ENCODE peak calls at places on chromosomes 4 and X, in six cellular contexts. N is transverse colon, Z is RWPE1, P is nephron progenitor cell, F is coronary artery, U is natural killer cell. O is an unnamed sample.

GRCh38 chr4:37684154-37684553 is 2.0 kb downstream of the RELL1 start:
- DNase-seq in F (no peak), N (no peak), U (no peak), Z (no peak), P (no peak), O (no peak)

GRCh38 chr4:24428850-24429249 is 155.5 kb downstream of the DHX15 start:
- DNase-seq in U (no peak), F (no peak), Z (no peak), N (no peak), P (no peak), O (no peak)

GRCh38 chr4:140937866-140938265 is 181.7 kb upstream of the TBC1D9 start:
- DNase-seq in N (no peak), Z (no peak), U (no peak), P (no peak), F (no peak), O (no peak)

GRCh38 chr4:25888781-25889180 is 25.2 kb upstream of the SMIM20 start:
- DNase-seq in P (no peak), N (no peak), U (no peak), F (no peak), Z (no peak), O (no peak)

GRCh38 chr4:20394471-20394870 is 142.8 kb downstream of the SLIT2 start:
- DNase-seq in N (no peak), F (no peak), U (no peak), P (no peak), Z (no peak), O (no peak)

GRCh38 chr4:169283114-169283509 is 12.4 kb upstream of the SH3RF1 start:
- DNase-seq in Z (no peak), U (no peak), F (no peak), P (no peak), N (no peak), O (no peak)

GRCh38 chr4:84498203-84499026 is 677 bp downstream of the NKX6-1 start:
- DNase-seq in U (no peak), Z (peak), P (peak), F (no peak), N (no peak), O (no peak)

GRCh38 chr4:76585897-76586360 is 150.9 kb downstream of the SHROOM3 start:
- DNase-seq in F (peak), N (peak), P (peak), U (peak), Z (peak), O (no peak)

GRCh38 chr4:103692615-103693014 is 27.2 kb downstream of the TACR3 start:
- DNase-seq in P (no peak), Z (no peak), U (no peak), N (no peak), F (no peak), O (no peak)

GRCh38 chr4:140675599-140676231 is 80.5 kb downstream of the TBC1D9 start:
- DNase-seq in U (no peak), F (no peak), N (no peak), P (no peak), Z (no peak), O (no peak)

GRCh38 chr4:52038109-52038912 is at the start of gene SGCB:
- DNase-seq in N (peak), F (no peak), P (peak), Z (peak), U (no peak), O (no peak)

GRCh38 chr4:76748649-76749048 is 149.3 kb downstream of the SOWAHB start:
- DNase-seq in U (no peak), F (no peak), P (no peak), Z (no peak), N (peak), O (no peak)

DNA sequence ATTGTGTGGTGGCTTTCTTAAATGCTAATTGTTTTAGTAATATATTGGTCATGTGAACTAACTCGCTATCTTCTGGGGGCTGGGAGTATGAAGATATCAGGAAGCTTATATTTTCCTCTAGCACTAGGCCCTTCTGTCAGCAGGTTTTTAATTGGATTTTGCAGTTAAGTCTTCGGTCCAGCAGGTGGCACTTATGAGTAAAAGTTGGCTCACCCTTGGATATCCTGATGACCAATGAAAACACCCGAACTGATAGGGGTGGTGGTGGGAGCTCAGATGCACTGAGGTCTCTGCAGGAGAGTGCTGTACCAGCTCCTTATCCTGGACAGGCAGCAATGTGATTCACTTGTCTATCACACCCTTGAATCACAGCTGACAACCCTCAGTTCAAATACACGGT is 1365.8 kb upstream of the DIAPH2 start:
- DNase-seq in P (peak), N (no peak), U (no peak), Z (no peak), F (no peak), O (no peak)
- TF ChIP-seq CTCF in P (peak), N (no peak), U (no peak), Z (no peak), F (no peak), O (no peak)

GRCh38 chr4:6715704-6716017 is 313 bp upstream of the BLOC1S4 start:
- DNase-seq in U (no peak), Z (no peak), N (no peak), F (no peak), P (no peak), O (no peak)

GRCh38 chr4:6718932-6719610 is 3.1 kb downstream of the BLOC1S4 start:
- DNase-seq in P (no peak), Z (no peak), U (no peak), F (no peak), N (no peak), O (no peak)

GRCh38 chr4:6714954-6715353 is 1.0 kb upstream of the BLOC1S4 start:
- DNase-seq in Z (no peak), P (no peak), F (no peak), N (no peak), U (no peak), O (no peak)

GRCh38 chr4:6716958-6717655 is 1.1 kb downstream of the BLOC1S4 start:
- DNase-seq in F (no peak), Z (no peak), P (no peak), U (no peak), N (no peak), O (no peak)

GRCh38 chr4:6716018-6716911 is at the start of gene BLOC1S4:
- DNase-seq in U (peak), N (peak), Z (peak), P (peak), F (peak), O (peak)
- TF ChIP-seq CTCF in U (no peak), N (peak), Z (no peak), P (no peak), F (no peak), O (peak)

DNA sequence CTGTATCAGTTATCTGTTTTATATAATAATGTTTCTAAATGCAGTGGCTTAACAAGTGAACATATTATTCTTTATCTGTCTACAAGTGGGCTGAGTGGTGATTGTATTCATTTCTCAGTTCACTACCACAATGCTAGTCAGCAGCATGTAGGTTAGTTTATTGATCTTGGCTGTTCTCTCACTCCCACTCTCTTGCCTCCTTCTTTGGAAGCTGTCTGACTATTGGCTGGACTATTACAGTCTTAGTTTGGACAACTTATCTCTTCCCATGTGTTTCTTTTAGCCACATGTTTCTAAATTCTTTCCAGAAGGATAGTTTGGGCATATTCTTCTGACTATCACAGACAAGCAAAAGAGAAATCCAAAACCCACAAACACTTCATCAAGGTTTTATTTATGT is 459.5 kb upstream of the AGA start:
- DNase-seq in Z (no peak), F (no peak), P (no peak), U (no peak), N (no peak), O (no peak)
- TF ChIP-seq CTCF in Z (no peak), F (no peak), P (no peak), U (no peak), N (no peak), O (no peak)

GRCh38 chr4:94127707-94128328 is 79.8 kb upstream of the SMARCAD1 start:
- DNase-seq in N (no peak), P (no peak), U (no peak), F (no peak), Z (peak), O (no peak)
- TF ChIP-seq CTCF in N (peak), P (peak), U (peak), F (no peak), Z (peak), O (peak)

GRCh38 chr4:148874331-148874730 is 432.1 kb upstream of the NR3C2 start:
- DNase-seq in U (no peak), N (peak), Z (no peak), F (no peak), P (no peak), O (no peak)
- TF ChIP-seq CTCF in U (no peak), N (no peak), Z (no peak), F (no peak), P (no peak), O (no peak)

GRCh38 chr4:128840711-128841318 is 31.3 kb downstream of the JADE1 start:
- DNase-seq in Z (no peak), P (no peak), U (no peak), F (no peak), N (no peak), O (no peak)
- TF ChIP-seq CTCF in Z (no peak), P (no peak), U (no peak), F (no peak), N (no peak), O (no peak)

DNA sequence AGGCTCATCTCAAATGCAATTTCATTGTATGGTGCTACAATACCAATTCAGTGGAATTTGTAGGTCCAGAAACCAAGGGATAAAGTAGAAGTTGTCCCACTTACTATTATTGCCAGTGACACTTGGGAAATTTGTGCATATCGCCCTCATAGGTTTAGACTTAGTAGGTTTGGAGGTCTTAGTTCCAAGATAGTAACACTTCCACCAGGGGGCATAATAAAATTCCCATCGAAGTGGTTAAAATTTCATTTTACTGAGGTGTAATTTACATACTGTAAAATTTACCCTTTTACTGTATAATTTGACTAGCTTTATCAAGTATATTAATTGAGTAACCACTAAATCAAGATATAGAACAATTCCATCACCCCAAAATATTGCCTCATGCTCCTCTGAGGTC is 174.6 kb downstream of the INPP4B start:
- DNase-seq in Z (no peak), N (no peak), U (no peak), P (no peak), F (no peak), O (no peak)
- TF ChIP-seq CTCF in Z (no peak), N (no peak), U (no peak), P (peak), F (no peak), O (no peak)

DNA sequence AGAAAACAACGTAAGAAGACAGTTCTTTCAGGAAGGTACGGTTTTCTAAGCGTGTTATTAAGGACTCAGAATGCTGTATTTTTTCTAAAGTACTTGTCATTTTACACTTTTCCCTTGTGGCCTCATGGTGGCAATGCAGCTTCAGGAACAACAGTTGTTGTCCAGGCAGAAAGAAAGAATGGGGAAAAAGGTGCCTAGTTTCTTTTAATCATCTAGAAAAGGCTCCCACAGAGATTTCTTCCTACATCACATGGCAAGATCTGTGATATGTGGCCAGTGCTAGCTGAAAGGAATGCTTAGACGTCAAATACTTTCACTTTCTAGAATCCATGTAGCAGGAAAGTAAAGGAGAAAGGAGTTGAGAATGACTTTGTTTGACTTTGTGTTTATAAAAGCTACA is 49.0 kb upstream of the TRAM1L1 start:
- DNase-seq in N (no peak), F (no peak), U (no peak), P (peak), Z (peak), O (no peak)
- TF ChIP-seq CTCF in N (peak), F (no peak), U (no peak), P (peak), Z (peak), O (no peak)

GRCh38 chr4:184807797-184808718 is 17.7 kb downstream of the ACSL1 start:
- DNase-seq in N (no peak), F (no peak), U (no peak), Z (no peak), P (no peak), O (no peak)
- TF ChIP-seq CTCF in N (no peak), F (no peak), U (no peak), Z (no peak), P (no peak), O (no peak)